ENCODE peak calls at places on chromosomes 13 and 19, in seven cellular contexts. One of them, this sample, is unnamed.

GRCh38 chr19:58569943-58570670 is 3.0 kb downstream of the MZF1 start:
- DNase-seq in AG08395: no peak
- DNase-seq in dermis microvascular lymphatic vessel endothelial cell: no peak
- DNase-seq in lower lobe of right lung: no peak
- DNase-seq in iris pigment epithelial cell: no peak
- DNase-seq in Right ventricle myocardium inferior: peak; percentile 50
- DNase-seq in stimulated activated CD4-positive, alpha-beta T cell treated with anti-CD3 and anti-CD28 coated beads, TNF-alpha, amount 100 ng/mL, for 4 hours: no peak
- DNase-seq in this sample: no peak

GRCh38 chr19:55092423-55093318 is 17.0 kb downstream of the EPS8L1 start:
- DNase-seq in AG08395: no peak
- DNase-seq in dermis microvascular lymphatic vessel endothelial cell: no peak
- DNase-seq in lower lobe of right lung: no peak
- DNase-seq in iris pigment epithelial cell: no peak
- DNase-seq in Right ventricle myocardium inferior: no peak
- DNase-seq in stimulated activated CD4-positive, alpha-beta T cell treated with anti-CD3 and anti-CD28 coated beads, TNF-alpha, amount 100 ng/mL, for 4 hours: no peak
- DNase-seq in this sample: no peak

GRCh38 chr13:52862358-52863206 is 14.1 kb upstream of the PCDH8 start:
- DNase-seq in AG08395: no peak
- DNase-seq in dermis microvascular lymphatic vessel endothelial cell: peak; percentile 26
- DNase-seq in lower lobe of right lung: no peak
- DNase-seq in iris pigment epithelial cell: no peak
- DNase-seq in Right ventricle myocardium inferior: no peak
- DNase-seq in stimulated activated CD4-positive, alpha-beta T cell treated with anti-CD3 and anti-CD28 coated beads, TNF-alpha, amount 100 ng/mL, for 4 hours: no peak
- DNase-seq in this sample: peak; percentile 15

GRCh38 chr19:17159466-17160393 is 55.4 kb upstream of the USE1 start:
- DNase-seq in AG08395: no peak
- DNase-seq in dermis microvascular lymphatic vessel endothelial cell: no peak
- DNase-seq in lower lobe of right lung: no peak
- DNase-seq in iris pigment epithelial cell: peak; percentile 8
- DNase-seq in Right ventricle myocardium inferior: no peak
- DNase-seq in stimulated activated CD4-positive, alpha-beta T cell treated with anti-CD3 and anti-CD28 coated beads, TNF-alpha, amount 100 ng/mL, for 4 hours: no peak
- DNase-seq in this sample: no peak

GRCh38 chr13:41054212-41054877 is 7.0 kb upstream of the WBP4 start:
- DNase-seq in AG08395: peak; percentile 29
- DNase-seq in dermis microvascular lymphatic vessel endothelial cell: peak; percentile 70
- DNase-seq in lower lobe of right lung: no peak
- DNase-seq in iris pigment epithelial cell: peak; percentile 73
- DNase-seq in Right ventricle myocardium inferior: no peak
- DNase-seq in stimulated activated CD4-positive, alpha-beta T cell treated with anti-CD3 and anti-CD28 coated beads, TNF-alpha, amount 100 ng/mL, for 4 hours: peak; percentile 9
- DNase-seq in this sample: peak; percentile 60

GRCh38 chr19:9615828-9616227 is 5.2 kb downstream of the ZNF561 start:
- DNase-seq in AG08395: no peak
- DNase-seq in dermis microvascular lymphatic vessel endothelial cell: no peak
- DNase-seq in lower lobe of right lung: no peak
- DNase-seq in iris pigment epithelial cell: no peak
- DNase-seq in Right ventricle myocardium inferior: no peak
- DNase-seq in stimulated activated CD4-positive, alpha-beta T cell treated with anti-CD3 and anti-CD28 coated beads, TNF-alpha, amount 100 ng/mL, for 4 hours: no peak
- DNase-seq in this sample: no peak

GRCh38 chr19:11191273-11191755 is 6.0 kb downstream of the KANK2 start:
- DNase-seq in AG08395: peak; percentile 94
- DNase-seq in dermis microvascular lymphatic vessel endothelial cell: peak; percentile 78
- DNase-seq in lower lobe of right lung: peak; percentile 65
- DNase-seq in iris pigment epithelial cell: peak; percentile 74
- DNase-seq in Right ventricle myocardium inferior: peak; percentile 86
- DNase-seq in stimulated activated CD4-positive, alpha-beta T cell treated with anti-CD3 and anti-CD28 coated beads, TNF-alpha, amount 100 ng/mL, for 4 hours: no peak
- DNase-seq in this sample: peak; percentile 40

GRCh38 chr13:90272356-90272755 is 1075.1 kb upstream of the MIR17HG start:
- DNase-seq in AG08395: peak; percentile 6
- DNase-seq in dermis microvascular lymphatic vessel endothelial cell: peak; percentile 81
- DNase-seq in lower lobe of right lung: no peak
- DNase-seq in iris pigment epithelial cell: peak; percentile 47
- DNase-seq in Right ventricle myocardium inferior: no peak
- DNase-seq in stimulated activated CD4-positive, alpha-beta T cell treated with anti-CD3 and anti-CD28 coated beads, TNF-alpha, amount 100 ng/mL, for 4 hours: no peak
- DNase-seq in this sample: peak; percentile 16

GRCh38 chr19:38993271-38993670 is 17.7 kb upstream of the FBXO17 start:
- DNase-seq in AG08395: peak; percentile 67
- DNase-seq in dermis microvascular lymphatic vessel endothelial cell: peak; percentile 68
- DNase-seq in lower lobe of right lung: no peak
- DNase-seq in iris pigment epithelial cell: peak; percentile 74
- DNase-seq in Right ventricle myocardium inferior: no peak
- DNase-seq in stimulated activated CD4-positive, alpha-beta T cell treated with anti-CD3 and anti-CD28 coated beads, TNF-alpha, amount 100 ng/mL, for 4 hours: no peak
- DNase-seq in this sample: peak; percentile 62

GRCh38 chr13:24649685-24650038 is 30.5 kb upstream of the ATP12A start:
- DNase-seq in AG08395: no peak
- DNase-seq in dermis microvascular lymphatic vessel endothelial cell: no peak
- DNase-seq in lower lobe of right lung: no peak
- DNase-seq in iris pigment epithelial cell: no peak
- DNase-seq in Right ventricle myocardium inferior: no peak
- DNase-seq in stimulated activated CD4-positive, alpha-beta T cell treated with anti-CD3 and anti-CD28 coated beads, TNF-alpha, amount 100 ng/mL, for 4 hours: no peak
- DNase-seq in this sample: no peak

GRCh38 chr13:42832341-42833153 is 51.2 kb downstream of the FAM216B start:
- DNase-seq in AG08395: peak; percentile 87
- DNase-seq in dermis microvascular lymphatic vessel endothelial cell: peak; percentile 77
- DNase-seq in lower lobe of right lung: no peak
- DNase-seq in iris pigment epithelial cell: peak; percentile 94
- DNase-seq in Right ventricle myocardium inferior: no peak
- DNase-seq in stimulated activated CD4-positive, alpha-beta T cell treated with anti-CD3 and anti-CD28 coated beads, TNF-alpha, amount 100 ng/mL, for 4 hours: no peak
- DNase-seq in this sample: no peak

GRCh38 chr13:91024157-91024792 is 323.2 kb upstream of the MIR17HG start:
- DNase-seq in AG08395: no peak
- DNase-seq in dermis microvascular lymphatic vessel endothelial cell: no peak
- DNase-seq in lower lobe of right lung: no peak
- DNase-seq in iris pigment epithelial cell: no peak
- DNase-seq in Right ventricle myocardium inferior: no peak
- DNase-seq in stimulated activated CD4-positive, alpha-beta T cell treated with anti-CD3 and anti-CD28 coated beads, TNF-alpha, amount 100 ng/mL, for 4 hours: no peak
- DNase-seq in this sample: no peak

GRCh38 chr13:22357132-22357531 is 686.3 kb downstream of the FGF9 start:
- DNase-seq in AG08395: peak; percentile 47
- DNase-seq in dermis microvascular lymphatic vessel endothelial cell: no peak
- DNase-seq in lower lobe of right lung: no peak
- DNase-seq in iris pigment epithelial cell: no peak
- DNase-seq in Right ventricle myocardium inferior: no peak
- DNase-seq in stimulated activated CD4-positive, alpha-beta T cell treated with anti-CD3 and anti-CD28 coated beads, TNF-alpha, amount 100 ng/mL, for 4 hours: no peak
- DNase-seq in this sample: no peak

GRCh38 chr13:20473139-20473538 is 52.5 kb downstream of the CRYL1 start:
- DNase-seq in AG08395: no peak
- DNase-seq in dermis microvascular lymphatic vessel endothelial cell: no peak
- DNase-seq in lower lobe of right lung: no peak
- DNase-seq in iris pigment epithelial cell: no peak
- DNase-seq in Right ventricle myocardium inferior: no peak
- DNase-seq in stimulated activated CD4-positive, alpha-beta T cell treated with anti-CD3 and anti-CD28 coated beads, TNF-alpha, amount 100 ng/mL, for 4 hours: no peak
- DNase-seq in this sample: no peak

GRCh38 chr13:96958286-96958891 is 35.9 kb downstream of the OXGR1 start:
- DNase-seq in AG08395: peak; percentile 22
- DNase-seq in dermis microvascular lymphatic vessel endothelial cell: peak; percentile 37
- DNase-seq in lower lobe of right lung: no peak
- DNase-seq in iris pigment epithelial cell: peak; percentile 46
- DNase-seq in Right ventricle myocardium inferior: no peak
- DNase-seq in stimulated activated CD4-positive, alpha-beta T cell treated with anti-CD3 and anti-CD28 coated beads, TNF-alpha, amount 100 ng/mL, for 4 hours: no peak
- DNase-seq in this sample: peak; percentile 38

GRCh38 chr19:55066107-55066709 is 3.3 kb upstream of the RDH13 start:
- DNase-seq in AG08395: no peak
- DNase-seq in dermis microvascular lymphatic vessel endothelial cell: no peak
- DNase-seq in lower lobe of right lung: no peak
- DNase-seq in iris pigment epithelial cell: no peak
- DNase-seq in Right ventricle myocardium inferior: no peak
- DNase-seq in stimulated activated CD4-positive, alpha-beta T cell treated with anti-CD3 and anti-CD28 coated beads, TNF-alpha, amount 100 ng/mL, for 4 hours: no peak
- DNase-seq in this sample: no peak

GRCh38 chr13:51589793-51590192 is 5.5 kb downstream of the WDFY2 start:
- DNase-seq in AG08395: no peak
- DNase-seq in dermis microvascular lymphatic vessel endothelial cell: peak; percentile 14
- DNase-seq in lower lobe of right lung: no peak
- DNase-seq in iris pigment epithelial cell: no peak
- DNase-seq in Right ventricle myocardium inferior: no peak
- DNase-seq in stimulated activated CD4-positive, alpha-beta T cell treated with anti-CD3 and anti-CD28 coated beads, TNF-alpha, amount 100 ng/mL, for 4 hours: no peak
- DNase-seq in this sample: peak; percentile 4

GRCh38 chr13:102317593-102317992 is 84.3 kb downstream of the FGF14 start:
- DNase-seq in AG08395: no peak
- DNase-seq in dermis microvascular lymphatic vessel endothelial cell: no peak
- DNase-seq in lower lobe of right lung: peak; percentile 45
- DNase-seq in iris pigment epithelial cell: peak; percentile 49
- DNase-seq in Right ventricle myocardium inferior: peak; percentile 90
- DNase-seq in stimulated activated CD4-positive, alpha-beta T cell treated with anti-CD3 and anti-CD28 coated beads, TNF-alpha, amount 100 ng/mL, for 4 hours: no peak
- DNase-seq in this sample: no peak

GRCh38 chr13:94595006-94595942 is 678 bp downstream of the TGDS start:
- DNase-seq in AG08395: peak; percentile 19
- DNase-seq in dermis microvascular lymphatic vessel endothelial cell: peak; percentile 39
- DNase-seq in lower lobe of right lung: no peak
- DNase-seq in iris pigment epithelial cell: peak; percentile 32
- DNase-seq in Right ventricle myocardium inferior: no peak
- DNase-seq in stimulated activated CD4-positive, alpha-beta T cell treated with anti-CD3 and anti-CD28 coated beads, TNF-alpha, amount 100 ng/mL, for 4 hours: no peak
- DNase-seq in this sample: peak; percentile 49

GRCh38 chr19:51760811-51761356 is at the start of gene FPR2:
- DNase-seq in AG08395: no peak
- DNase-seq in dermis microvascular lymphatic vessel endothelial cell: no peak
- DNase-seq in lower lobe of right lung: no peak
- DNase-seq in iris pigment epithelial cell: no peak
- DNase-seq in Right ventricle myocardium inferior: no peak
- DNase-seq in stimulated activated CD4-positive, alpha-beta T cell treated with anti-CD3 and anti-CD28 coated beads, TNF-alpha, amount 100 ng/mL, for 4 hours: no peak
- DNase-seq in this sample: no peak

GRCh38 chr13:94617389-94618000 is 15.8 kb downstream of the GPR180 start:
- DNase-seq in AG08395: no peak
- DNase-seq in dermis microvascular lymphatic vessel endothelial cell: peak; percentile 34
- DNase-seq in lower lobe of right lung: no peak
- DNase-seq in iris pigment epithelial cell: no peak
- DNase-seq in Right ventricle myocardium inferior: no peak
- DNase-seq in stimulated activated CD4-positive, alpha-beta T cell treated with anti-CD3 and anti-CD28 coated beads, TNF-alpha, amount 100 ng/mL, for 4 hours: no peak
- DNase-seq in this sample: peak; percentile 46

GRCh38 chr19:13077233-13077632 is 25.4 kb downstream of the LYL1 start:
- DNase-seq in AG08395: no peak
- DNase-seq in dermis microvascular lymphatic vessel endothelial cell: no peak
- DNase-seq in lower lobe of right lung: no peak
- DNase-seq in iris pigment epithelial cell: no peak
- DNase-seq in Right ventricle myocardium inferior: peak; percentile 58
- DNase-seq in stimulated activated CD4-positive, alpha-beta T cell treated with anti-CD3 and anti-CD28 coated beads, TNF-alpha, amount 100 ng/mL, for 4 hours: no peak
- DNase-seq in this sample: no peak